ENCODE peak calls at places on chromosome 5, in six cellular contexts. X is HCT116, Z is right lobe of liver, G is brain microvascular endothelial cell, U is Caco-2, F is fibroblast of pulmonary artery. M is an unnamed sample.

GRCh38 chr5:40603378-40603777 is 76.3 kb upstream of the PTGER4 start:
- DNase-seq in X (no peak), Z (no peak), G (no peak), U (no peak), F (no peak), M (peak)

GRCh38 chr5:36691241-36691640 is 84.8 kb downstream of the SLC1A3 start:
- DNase-seq in X (no peak), Z (no peak), G (no peak), U (no peak), F (no peak), M (no peak)

GRCh38 chr5:166340039-166340438 is 1951.4 kb upstream of the WWC1 start:
- DNase-seq in X (no peak), Z (no peak), G (no peak), U (no peak), F (no peak), M (no peak)

GRCh38 chr5:36741138-36741537 is 134.7 kb downstream of the SLC1A3 start:
- DNase-seq in X (no peak), Z (no peak), G (no peak), U (no peak), F (peak), M (no peak)

GRCh38 chr5:143065185-143065584 is 295.0 kb downstream of the ARHGAP26 start:
- DNase-seq in X (no peak), Z (no peak), G (peak), U (no peak), F (peak), M (peak)

GRCh38 chr5:149383399-149383798 is 4.3 kb upstream of the IL17B start:
- DNase-seq in X (no peak), Z (no peak), G (no peak), U (no peak), F (no peak), M (no peak)

GRCh38 chr5:5203441-5203840 is 63.3 kb downstream of the ADAMTS16 start:
- DNase-seq in X (no peak), Z (no peak), G (no peak), U (no peak), F (no peak), M (no peak)

GRCh38 chr5:181207960-181208253 is 2.9 kb upstream of the TRIM7 start:
- DNase-seq in X (no peak), Z (no peak), G (no peak), U (no peak), F (no peak), M (no peak)

GRCh38 chr5:68395844-68396523 is 180.4 kb downstream of the PIK3R1 start:
- DNase-seq in X (no peak), Z (no peak), G (no peak), U (no peak), F (no peak), M (no peak)

GRCh38 chr5:181121675-181122561 is 9.1 kb downstream of the OR2V1 start:
- DNase-seq in X (no peak), Z (no peak), G (no peak), U (no peak), F (no peak), M (no peak)

GRCh38 chr5:74199436-74200210 is 440.9 kb downstream of the ENC1 start:
- DNase-seq in X (no peak), Z (no peak), G (no peak), U (peak), F (no peak), M (no peak)

GRCh38 chr5:58447231-58447630 is 12.7 kb downstream of the PLK2 start:
- DNase-seq in X (no peak), Z (no peak), G (no peak), U (no peak), F (peak), M (peak)

GRCh38 chr5:80026841-80027240 is 8.3 kb upstream of the THBS4 start:
- DNase-seq in X (no peak), Z (no peak), G (no peak), U (no peak), F (no peak), M (no peak)

GRCh38 chr5:1466631-1467265 is 21.5 kb upstream of the SLC6A3 start:
- DNase-seq in X (no peak), Z (no peak), G (no peak), U (no peak), F (no peak), M (no peak)

GRCh38 chr5:1336749-1337489 is 8.0 kb downstream of the CLPTM1L start:
- DNase-seq in X (no peak), Z (peak), G (no peak), U (no peak), F (no peak), M (no peak)

GRCh38 chr5:54440456-54440893 is 15.0 kb upstream of the HSPB3 start:
- DNase-seq in X (no peak), Z (no peak), G (no peak), U (peak), F (no peak), M (no peak)

DNA sequence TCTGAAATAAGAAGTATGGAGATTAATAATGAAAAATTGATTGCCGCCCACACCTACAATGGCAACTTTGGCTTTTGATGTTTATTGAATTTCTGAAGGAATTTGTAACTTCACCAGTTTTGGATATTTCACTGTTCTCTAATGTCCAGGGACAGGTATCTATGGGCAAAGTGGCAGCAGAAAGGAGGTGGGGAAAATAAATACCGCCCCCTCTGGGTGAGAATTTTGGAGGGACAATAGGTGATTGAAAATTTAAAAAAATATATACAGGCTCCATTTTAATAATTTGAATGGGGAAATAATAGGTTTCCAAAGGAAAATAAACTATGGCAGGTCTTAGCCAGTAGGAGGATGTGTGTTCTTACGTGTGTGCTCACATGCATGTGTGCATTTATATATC is 1.3 kb downstream of the SCGB3A2 start:
- DNase-seq in X (no peak), Z (no peak), G (no peak), U (no peak), F (no peak), M (no peak)
- TF ChIP-seq CTCF in X (peak), Z (no peak), G (no peak), U (no peak), F (no peak), M (no peak)

DNA sequence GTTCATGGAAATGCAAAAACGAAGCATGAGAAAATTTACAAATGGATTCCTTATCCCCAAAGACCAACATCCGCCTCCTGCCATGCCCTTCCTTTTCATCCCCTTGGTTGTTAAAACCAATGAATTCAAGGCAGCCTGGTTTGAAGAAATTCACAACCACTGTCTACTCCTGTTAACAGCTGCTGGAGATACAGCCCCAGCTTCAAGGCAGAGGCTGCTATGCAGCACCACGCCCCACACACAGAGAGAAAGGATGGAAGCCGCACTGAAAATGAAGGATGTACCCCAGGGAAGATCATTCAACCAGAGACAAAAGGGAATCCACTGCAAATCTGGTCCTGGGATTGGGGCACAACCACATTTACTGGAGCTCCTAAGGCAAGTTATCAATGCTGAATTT is 58.7 kb downstream of the DPYSL3 start:
- DNase-seq in X (no peak), Z (no peak), G (no peak), U (no peak), F (no peak), M (no peak)
- H3K4me3 ChIP-seq in X (no peak), Z (no peak), G (no peak), U (no peak), F (peak), M (peak)

GRCh38 chr5:81393430-81393782 is 528 bp downstream of the ACOT12 start:
- DNase-seq in X (no peak), Z (no peak), G (no peak), U (no peak), F (no peak), M (no peak)
- TF ChIP-seq CTCF in X (no peak), Z (peak), G (no peak), U (no peak), F (no peak), M (peak)

GRCh38 chr5:110768138-110768845 is 29.5 kb downstream of the SLC25A46 start:
- DNase-seq in X (no peak), Z (no peak), G (peak), U (no peak), F (peak), M (peak)

GRCh38 chr5:110770286-110770685 is 31.5 kb downstream of the SLC25A46 start:
- DNase-seq in X (no peak), Z (no peak), G (no peak), U (no peak), F (no peak), M (no peak)

DNA sequence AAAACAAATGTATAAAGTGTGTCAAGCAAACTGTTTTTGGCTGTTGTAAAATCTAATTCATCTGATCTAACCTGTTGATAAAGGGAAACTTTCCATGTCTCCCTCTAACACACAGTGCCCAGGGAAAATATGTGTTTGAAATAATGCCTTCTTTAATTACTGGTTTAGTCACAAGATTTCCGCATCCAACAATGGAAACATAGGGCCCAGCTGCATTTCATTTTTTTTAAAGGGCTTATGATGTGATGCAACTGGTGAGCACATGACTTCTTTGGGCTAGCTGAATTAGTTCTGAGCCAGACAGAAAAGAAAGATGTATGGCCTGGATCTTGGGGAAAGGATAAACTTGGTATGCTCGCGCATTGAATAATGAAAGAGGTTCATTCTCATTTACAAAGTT is 30.5 kb downstream of the SLC25A46 start:
- DNase-seq in X (no peak), Z (no peak), G (peak), U (no peak), F (peak), M (no peak)
- H3K4me3 ChIP-seq in X (no peak), Z (no peak), G (no peak), U (no peak), F (no peak), M (no peak)

DNA sequence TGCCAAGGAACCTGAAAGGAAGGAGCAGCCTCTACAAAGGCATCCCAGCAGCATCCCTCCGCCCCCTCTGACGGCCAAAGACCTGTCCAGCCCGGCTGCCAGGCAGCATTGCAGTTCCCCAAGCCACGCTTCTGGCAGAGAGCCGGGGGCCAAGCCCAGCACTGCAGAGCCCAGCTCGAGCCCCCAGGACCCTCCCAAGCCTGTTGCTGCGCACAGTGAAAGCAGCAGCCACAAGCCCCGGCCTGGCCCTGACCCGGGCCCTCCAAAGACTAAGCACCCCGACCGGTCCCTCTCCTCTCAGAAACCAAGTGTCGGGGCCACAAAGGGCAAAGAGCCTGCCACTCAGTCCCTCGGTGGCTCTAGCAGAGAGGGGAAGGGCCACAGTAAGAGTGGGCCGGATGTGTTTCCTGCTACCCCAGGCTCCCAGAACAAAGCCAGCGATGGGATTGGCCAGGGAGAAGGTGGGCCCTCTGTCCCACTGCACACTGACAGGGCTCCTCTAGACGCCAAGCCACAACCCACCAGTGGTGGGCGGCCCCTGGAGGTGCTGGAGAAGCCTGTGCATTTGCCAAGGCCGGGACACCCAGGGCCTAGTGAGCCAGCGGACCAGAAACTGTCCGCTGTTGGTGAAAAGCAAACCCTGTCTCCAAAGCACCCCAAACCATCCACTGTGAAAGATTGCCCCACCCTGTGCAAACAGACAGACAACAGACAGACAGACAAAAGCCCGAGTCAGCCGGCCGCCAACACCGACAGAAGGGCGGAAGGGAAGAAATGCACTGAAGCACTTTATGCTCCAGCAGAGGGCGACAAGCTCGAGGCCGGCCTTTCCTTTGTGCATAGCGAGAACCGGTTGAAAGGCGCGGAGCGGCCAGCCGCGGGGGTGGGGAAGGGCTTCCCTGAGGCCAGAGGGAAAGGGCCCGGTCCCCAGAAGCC is 30.8 kb downstream of the CD180 start:
- DNase-seq in X (peak), Z (peak), G (peak), U (peak), F (peak), M (peak)
- TF ChIP-seq CTCF in X (peak), Z (peak), G (peak), U (peak), F (peak), M (peak)

DNA sequence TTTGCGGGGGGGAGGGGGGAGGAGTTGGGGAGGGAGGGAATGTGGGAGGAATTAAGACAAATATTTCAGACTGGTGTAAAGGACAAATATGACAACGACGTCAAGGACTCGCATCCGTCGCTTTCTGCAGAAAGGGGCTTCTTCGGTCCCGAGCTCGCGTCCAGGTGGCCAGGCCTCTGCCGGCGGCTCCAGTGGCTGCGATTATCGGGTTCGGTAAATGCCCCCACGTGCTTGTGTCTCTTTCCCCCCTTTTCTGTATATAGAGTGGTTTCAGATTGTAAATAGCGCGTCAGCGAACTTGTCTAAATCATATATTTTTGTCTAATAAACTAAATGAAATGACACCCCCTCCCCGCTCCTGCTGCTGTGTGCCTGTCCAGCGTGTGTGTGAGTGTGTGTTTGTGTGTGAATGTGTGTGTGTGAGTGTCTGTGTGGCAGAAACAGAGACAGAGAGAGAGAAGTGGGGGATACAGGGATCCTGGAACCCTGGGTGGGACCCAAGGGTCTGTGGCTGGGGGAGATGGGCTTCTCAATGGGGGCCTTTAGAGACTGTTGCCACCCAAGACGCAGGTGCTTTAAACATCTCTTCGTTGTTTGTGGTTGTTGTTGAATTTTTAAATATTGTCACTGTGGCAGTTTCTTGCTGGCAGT is 5.6 kb downstream of the IRX1 start:
- DNase-seq in X (no peak), Z (no peak), G (no peak), U (no peak), F (no peak), M (peak)
- H3K4me3 ChIP-seq in X (no peak), Z (no peak), G (no peak), U (no peak), F (no peak), M (peak)

M was measured in astrocyte of the spinal cord.